ENCODE peak calls at places on chromosomes 3 and 15, in six cellular contexts. S is fibroblast of pulmonary artery, J is RWPE2, U is mammary epithelial cell, E is lower leg skin, Y is AG09309. L is an unnamed sample.

GRCh38 chr3:16151109-16151508 is 23.4 kb upstream of the GALNT15 start:
- DNase-seq in U (peak), Y (peak), S (peak), J (no peak), E (peak), L (no peak)

GRCh38 chr15:84949043-84949442 is 32.6 kb upstream of the PDE8A start:
- DNase-seq in S (no peak), J (no peak), E (no peak), Y (no peak), U (no peak), L (no peak)

GRCh38 chr15:64774556-64775523 is 549 bp downstream of the RBPMS2 start:
- DNase-seq in J (no peak), U (no peak), S (no peak), E (no peak), Y (no peak), L (no peak)

GRCh38 chr3:137194301-137194700 is 236.5 kb downstream of the IL20RB start:
- DNase-seq in J (no peak), Y (no peak), S (no peak), E (no peak), U (no peak), L (peak)

GRCh38 chr3:32973982-32974381 is 22.5 kb downstream of the CCR4 start:
- DNase-seq in S (no peak), E (no peak), Y (no peak), J (no peak), U (no peak), L (no peak)

GRCh38 chr3:33438284-33438668 is 1.9 kb downstream of the UBP1 start:
- DNase-seq in J (no peak), S (peak), E (no peak), Y (no peak), U (peak), L (no peak)

GRCh38 chr15:68620721-68621528 is 42.1 kb downstream of the CORO2B start:
- DNase-seq in E (peak), S (peak), J (no peak), U (no peak), Y (peak), L (no peak)

GRCh38 chr3:114850913-114851312 is 296.2 kb downstream of the ZBTB20 start:
- DNase-seq in U (peak), J (no peak), S (no peak), Y (no peak), E (no peak), L (peak)

GRCh38 chr3:33364531-33365128 is 75.6 kb downstream of the UBP1 start:
- DNase-seq in S (no peak), J (no peak), U (no peak), Y (peak), E (no peak), L (no peak)

GRCh38 chr3:141274411-141275031 is 42.9 kb downstream of the PXYLP1 start:
- DNase-seq in S (no peak), E (no peak), U (no peak), Y (no peak), J (no peak), L (no peak)

GRCh38 chr3:168165390-168166269 is 69.9 kb upstream of the GOLIM4 start:
- DNase-seq in J (no peak), U (peak), Y (peak), S (peak), E (peak), L (peak)

GRCh38 chr15:99651023-99651807 is 82.0 kb downstream of the LYSMD4 start:
- DNase-seq in Y (no peak), J (no peak), E (no peak), S (peak), U (peak), L (peak)

GRCh38 chr3:11591006-11591360 is 52.7 kb downstream of the VGLL4 start:
- DNase-seq in Y (no peak), U (no peak), J (no peak), S (peak), E (no peak), L (no peak)

GRCh38 chr3:171772427-171773056 is 37.7 kb downstream of the PLD1 start:
- DNase-seq in Y (no peak), E (no peak), S (peak), U (peak), J (no peak), L (no peak)

GRCh38 chr3:82977871-82978270 is 1216.4 kb upstream of the GBE1 start:
- DNase-seq in U (no peak), S (no peak), E (no peak), Y (no peak), J (no peak), L (no peak)

GRCh38 chr3:17140670-17141505 is 256.1 kb downstream of the PLCL2 start:
- DNase-seq in Y (no peak), S (no peak), U (no peak), J (no peak), E (no peak), L (no peak)

GRCh38 chr15:35932541-35932940 is 386.6 kb upstream of the DPH6 start:
- DNase-seq in S (no peak), J (no peak), Y (no peak), U (no peak), E (no peak), L (no peak)

GRCh38 chr3:111763101-111763500 is 96.0 kb upstream of the PHLDB2 start:
- DNase-seq in S (peak), Y (no peak), E (no peak), J (no peak), U (peak), L (no peak)

GRCh38 chr15:51661072-51661471 is 20.2 kb upstream of the SCG3 start:
- DNase-seq in J (no peak), E (no peak), U (no peak), S (no peak), Y (no peak), L (no peak)

GRCh38 chr15:40506964-40507571 is 36.3 kb downstream of the CHST14 start:
- DNase-seq in E (peak), S (peak), Y (no peak), J (peak), U (peak), L (no peak)

GRCh38 chr3:128353361-128353965 is 113.2 kb downstream of the DNAJB8 start:
- DNase-seq in S (no peak), E (no peak), J (no peak), Y (no peak), U (no peak), L (no peak)

GRCh38 chr3:113231391-113231790 is 20.0 kb downstream of the BOC start:
- DNase-seq in E (no peak), S (peak), Y (peak), U (peak), J (no peak), L (no peak)

GRCh38 chr15:101153801-101154656 is 97.8 kb downstream of the CHSY1 start:
- DNase-seq in J (peak), S (no peak), E (no peak), Y (no peak), U (no peak), L (no peak)

GRCh38 chr3:42247576-42248027 is 18.4 kb downstream of the CCK start:
- DNase-seq in U (peak), E (no peak), J (no peak), S (peak), Y (peak), L (no peak)

GRCh38 chr3:136194409-136195257 is 1.5 kb downstream of the MSL2 start:
- DNase-seq in U (peak), Y (no peak), E (no peak), J (no peak), S (no peak), L (no peak)

GRCh38 chr15:76840830-76841460 is 64.2 kb downstream of the SCAPER start:
- DNase-seq in S (peak), U (peak), J (no peak), E (no peak), Y (peak), L (no peak)

GRCh38 chr3:158384019-158384418 is 187.0 kb upstream of the MLF1 start:
- DNase-seq in U (no peak), J (no peak), E (no peak), S (no peak), Y (no peak), L (no peak)

GRCh38 chr3:190041333-190042041 is 79.2 kb downstream of the P3H2 start:
- DNase-seq in S (peak), Y (no peak), J (no peak), E (no peak), U (no peak), L (no peak)

GRCh38 chr15:57213783-57214366 is 162.4 kb upstream of the CGNL1 start:
- DNase-seq in Y (no peak), U (peak), J (no peak), S (peak), E (no peak), L (peak)

GRCh38 chr15:29278436-29279099 is 8.9 kb upstream of the NSMCE3 start:
- DNase-seq in J (no peak), Y (peak), E (no peak), S (peak), U (peak), L (peak)

GRCh38 chr3:146817705-146818104 is 212.6 kb upstream of the PLSCR5 start:
- DNase-seq in U (no peak), Y (no peak), S (peak), J (no peak), E (no peak), L (no peak)
- TF ChIP-seq CTCF in U (peak), Y (peak), S (peak), J (peak), E (no peak), L (peak)

GRCh38 chr15:23687143-23687470 is at the start of gene NDN:
- DNase-seq in S (peak), Y (no peak), E (no peak), J (no peak), U (no peak), L (no peak)
- H3K4me3 ChIP-seq in S (peak), Y (peak), E (peak), J (peak), U (no peak), L (peak)

GRCh38 chr3:9957214-9957613 is 5.0 kb upstream of the PRRT3 start:
- DNase-seq in E (peak), S (no peak), J (no peak), U (no peak), Y (no peak), L (no peak)
- TF ChIP-seq CTCF in E (no peak), S (no peak), J (peak), U (no peak), Y (peak), L (peak)

DNA sequence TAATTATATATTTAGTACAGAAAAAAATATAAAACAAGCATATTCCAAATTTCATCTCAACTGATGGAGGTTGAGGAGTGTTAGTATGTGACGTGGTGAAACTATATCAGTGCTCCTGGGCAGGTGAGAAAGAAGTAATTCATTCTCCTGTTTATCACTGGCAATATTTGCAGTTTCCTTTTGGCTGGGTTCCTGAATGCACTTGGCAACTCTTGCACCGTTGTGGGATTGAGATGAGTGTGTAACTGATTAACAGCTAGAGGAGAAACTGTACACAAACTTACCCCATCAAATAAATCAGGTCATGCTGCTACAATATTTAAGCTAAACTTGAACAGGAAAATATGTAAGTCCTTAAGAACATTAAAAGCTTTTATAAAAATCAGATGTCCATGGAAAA is 2.1 kb upstream of the ATP13A4 start:
- DNase-seq in U (no peak), E (no peak), S (no peak), J (no peak), Y (no peak), L (no peak)
- H3K4me3 ChIP-seq in U (no peak), E (no peak), S (no peak), J (no peak), Y (no peak), L (no peak)

GRCh38 chr3:14152233-14152962 is 26.0 kb downstream of the XPC start:
- DNase-seq in Y (no peak), E (no peak), S (no peak), J (no peak), U (no peak), L (no peak)
- TF ChIP-seq CTCF in Y (peak), E (no peak), S (peak), J (peak), U (peak), L (peak)

DNA sequence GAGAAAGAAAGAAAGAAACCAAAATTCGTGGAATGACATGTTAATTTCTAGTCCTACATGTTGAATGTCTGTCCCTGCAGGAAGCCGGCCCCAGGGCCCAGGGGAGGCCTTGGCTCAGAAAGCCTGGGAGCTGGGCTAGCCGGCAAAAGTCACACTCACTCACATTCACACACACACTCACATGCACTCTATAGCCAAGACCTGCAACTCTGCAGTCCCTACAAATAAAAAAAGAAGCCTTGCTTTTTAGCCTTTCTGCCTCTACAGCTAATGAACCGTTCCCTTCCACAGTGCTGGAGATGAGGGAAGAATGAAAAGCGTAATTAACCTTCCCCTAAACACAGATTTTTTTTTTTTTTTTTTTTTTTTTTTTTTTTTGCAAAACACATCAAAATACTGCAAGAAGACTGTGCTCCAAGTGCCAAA is 4.4 kb downstream of the MECOM start:
- DNase-seq in J (no peak), E (no peak), Y (no peak), U (no peak), S (no peak), L (no peak)
- H3K4me3 ChIP-seq in J (no peak), E (no peak), Y (no peak), U (no peak), S (no peak), L (peak)

DNA sequence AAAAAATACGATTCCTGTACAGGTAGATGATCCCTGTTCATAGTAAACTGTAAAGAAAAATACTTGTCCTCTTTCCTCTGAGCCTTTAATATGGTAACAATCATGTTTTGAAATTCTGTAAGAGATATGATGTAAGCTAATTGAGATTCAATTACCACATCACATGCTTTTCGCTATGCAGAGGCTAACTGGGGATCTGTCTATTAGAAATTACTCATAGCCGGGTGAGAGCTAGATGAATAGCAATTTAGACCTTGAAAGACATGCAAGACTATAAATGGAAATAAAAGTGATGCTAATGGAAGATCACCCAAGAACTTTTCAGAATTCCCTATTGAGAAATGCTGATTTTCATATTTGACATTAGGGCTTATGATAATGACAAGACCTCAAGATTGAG is 579.9 kb upstream of the ZNF717 start:
- DNase-seq in U (no peak), J (no peak), S (no peak), E (no peak), Y (no peak), L (no peak)
- TF ChIP-seq CTCF in U (no peak), J (no peak), S (no peak), E (no peak), Y (no peak), L (no peak)

DNA sequence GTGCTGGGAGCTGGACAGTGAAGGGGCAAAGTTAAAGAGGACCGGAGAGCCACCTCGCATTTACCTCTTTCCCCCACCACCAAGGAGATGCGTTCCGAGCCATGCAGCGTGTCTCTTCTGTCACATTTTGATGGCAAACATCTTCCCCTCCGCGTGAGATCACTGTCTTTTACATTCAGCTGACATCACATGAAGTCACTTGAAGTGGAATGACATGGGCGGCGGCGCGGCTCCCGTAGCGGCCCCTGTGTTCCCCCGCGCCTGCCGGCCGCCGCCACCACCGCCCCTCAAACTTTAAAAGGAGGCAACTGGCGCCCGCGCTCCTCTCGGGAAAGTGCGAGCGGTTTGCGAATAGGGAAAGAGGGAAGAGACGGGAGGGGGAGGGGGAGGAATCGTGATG is at the start of gene FEZF2:
- DNase-seq in J (no peak), Y (no peak), S (no peak), E (no peak), U (no peak), L (no peak)
- H3K4me3 ChIP-seq in J (no peak), Y (peak), S (peak), E (peak), U (no peak), L (peak)

GRCh38 chr3:81643721-81644120 is 117.7 kb downstream of the GBE1 start:
- DNase-seq in Y (peak), J (no peak), E (no peak), U (no peak), S (peak), L (no peak)
- TF ChIP-seq CTCF in Y (peak), J (peak), E (no peak), U (peak), S (peak), L (peak)

GRCh38 chr15:50059203-50059772 is 59.7 kb downstream of the ATP8B4 start:
- DNase-seq in E (no peak), U (no peak), J (no peak), Y (no peak), S (no peak), L (no peak)

GRCh38 chr15:50058231-50058630 is 60.8 kb downstream of the ATP8B4 start:
- DNase-seq in J (no peak), S (peak), E (no peak), Y (no peak), U (no peak), L (no peak)

GRCh38 chr15:50064674-50065073 is 54.4 kb downstream of the ATP8B4 start:
- DNase-seq in U (no peak), E (no peak), J (no peak), Y (no peak), S (no peak), L (no peak)

GRCh38 chr15:50055333-50056278 is 63.4 kb downstream of the ATP8B4 start:
- DNase-seq in Y (peak), S (peak), U (peak), J (no peak), E (no peak), L (no peak)

DNA sequence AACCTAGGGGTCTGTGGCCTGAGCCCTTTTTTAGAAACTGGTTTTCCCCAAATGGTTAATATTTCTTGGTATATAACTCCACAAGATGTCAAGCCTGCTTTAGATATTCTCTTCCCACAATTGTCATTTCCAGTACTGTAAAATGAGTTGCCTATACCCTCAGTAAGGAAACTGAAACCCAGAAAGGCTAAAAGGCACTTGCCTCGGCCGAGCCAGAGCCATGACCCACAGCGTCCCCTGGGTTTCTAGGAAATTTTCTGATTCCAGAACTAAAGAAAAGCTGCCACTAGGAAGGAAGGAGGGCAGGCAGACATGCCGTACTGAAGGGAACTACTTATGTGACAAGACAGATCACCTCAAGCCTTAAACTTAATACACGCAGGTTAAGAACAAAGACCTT is 59.1 kb downstream of the ATP8B4 start:
- DNase-seq in S (no peak), Y (no peak), U (no peak), J (no peak), E (no peak), L (no peak)
- H3K4me3 ChIP-seq in S (no peak), Y (no peak), U (no peak), J (no peak), E (no peak), L (no peak)